ENCODE peak calls at places on chromosomes 4 and X, in ten cellular contexts. H is Caco-2, P is skeletal muscle cell, R is vagina, Y is AG04450, I is tibial nerve, Z is epithelial cell of esophagus, T is spleen, F is OCI-LY7, V is choroid plexus epithelial cell. K is an unnamed sample.

GRCh38 chr4:147378780-147379179 is 102.1 kb upstream of the EDNRA start:
- DNase-seq in T (no peak), H (peak), R (no peak), I (no peak), F (no peak), Z (peak), V (no peak), P (no peak), Y (no peak), K (no peak)

GRCh38 chrX:21728276-21728968 is 29.5 kb downstream of the SMPX start:
- DNase-seq in Z (no peak), H (no peak), F (no peak), P (no peak), I (no peak), Y (no peak), T (no peak), R (no peak), V (no peak), K (no peak)

GRCh38 chr4:80963051-80963450 is 67.5 kb upstream of the BMP3 start:
- DNase-seq in Z (peak), F (no peak), T (no peak), H (no peak), Y (no peak), P (no peak), R (no peak), V (peak), I (no peak), K (no peak)

GRCh38 chr4:186201535-186202230 is 10.3 kb downstream of the CYP4V2 start:
- DNase-seq in I (no peak), T (peak), R (no peak), H (peak), Z (peak), Y (no peak), P (no peak), F (peak), V (peak), K (peak)

GRCh38 chr4:183261953-183262775 is 57.9 kb downstream of the CLDN22 start:
- DNase-seq in F (peak), Y (peak), R (no peak), H (peak), P (no peak), V (peak), T (peak), I (peak), Z (peak), K (peak)

GRCh38 chrX:104419211-104419610 is 146.8 kb upstream of the IL1RAPL2 start:
- DNase-seq in V (peak), F (no peak), I (no peak), Z (peak), R (no peak), H (no peak), P (no peak), Y (no peak), T (no peak), K (no peak)

GRCh38 chrX:17814557-17814956 is 46.5 kb downstream of the RAI2 start:
- DNase-seq in T (no peak), Z (peak), R (no peak), F (no peak), H (no peak), P (peak), V (peak), Y (no peak), I (no peak), K (no peak)

GRCh38 chrX:106484233-106484632 is 127.5 kb upstream of the RADX start:
- DNase-seq in Z (peak), V (no peak), P (no peak), T (no peak), R (no peak), I (no peak), H (no peak), Y (no peak), F (no peak), K (no peak)

GRCh38 chr4:112982677-112983076 is 66.8 kb upstream of the ANK2 start:
- DNase-seq in H (no peak), V (peak), I (no peak), R (no peak), Z (no peak), F (no peak), T (no peak), P (no peak), Y (no peak), K (no peak)

GRCh38 chr4:153465922-153466636 is at the start of gene TMEM131L:
- DNase-seq in Y (no peak), T (peak), I (peak), P (no peak), H (peak), F (peak), R (no peak), V (peak), Z (peak), K (peak)

GRCh38 chrX:39728025-39728424 is 369.7 kb downstream of the BCOR start:
- DNase-seq in P (no peak), V (no peak), T (no peak), H (no peak), I (no peak), Z (peak), Y (no peak), R (no peak), F (no peak), K (no peak)

GRCh38 chr4:1503583-1504471 is 97.6 kb upstream of the NKX1-1 start:
- DNase-seq in R (no peak), P (no peak), H (no peak), Y (no peak), F (no peak), Z (no peak), T (no peak), I (no peak), V (no peak), K (no peak)

GRCh38 chr4:55255171-55255570 is 90.9 kb upstream of the SRD5A3 start:
- DNase-seq in I (no peak), H (no peak), T (no peak), Y (no peak), F (no peak), P (peak), R (no peak), Z (no peak), V (peak), K (no peak)

GRCh38 chr4:89438102-89438831 is 130.7 kb upstream of the GPRIN3 start:
- DNase-seq in P (no peak), Y (no peak), I (peak), V (peak), T (peak), R (no peak), F (peak), H (peak), Z (peak), K (peak)

GRCh38 chr4:120555058-120555457 is 367.5 kb downstream of the PRDM5 start:
- DNase-seq in Z (no peak), H (no peak), V (no peak), Y (no peak), P (no peak), I (no peak), R (no peak), F (no peak), T (no peak), K (no peak)

GRCh38 chrX:1093112-1093511 is 119.3 kb downstream of the CRLF2 start:
- DNase-seq in Z (no peak), Y (no peak), F (no peak), T (peak), H (no peak), R (no peak), V (no peak), P (no peak), I (no peak), K (peak)

GRCh38 chr4:124067031-124067430 is 645.5 kb downstream of the ANKRD50 start:
- DNase-seq in Z (peak), R (no peak), Y (no peak), I (no peak), F (no peak), T (no peak), H (no peak), P (no peak), V (no peak), K (no peak)

GRCh38 chrX:10193587-10193986 is 36.8 kb downstream of the CLCN4 start:
- DNase-seq in T (no peak), V (no peak), I (no peak), R (no peak), P (no peak), Y (no peak), H (no peak), F (no peak), Z (no peak), K (no peak)

GRCh38 chr4:97720869-97721432 is 422.3 kb downstream of the STPG2 start:
- DNase-seq in Y (no peak), Z (peak), R (no peak), V (peak), H (peak), I (peak), F (no peak), P (no peak), T (no peak), K (no peak)

GRCh38 chr4:57342406-57342805 is 232.2 kb upstream of the IGFBP7 start:
- DNase-seq in Z (peak), F (no peak), H (no peak), I (no peak), P (no peak), Y (no peak), R (no peak), V (peak), T (no peak), K (no peak)

GRCh38 chrX:39577206-39577605 is 520.6 kb downstream of the BCOR start:
- DNase-seq in R (no peak), F (no peak), Z (no peak), T (no peak), P (no peak), I (no peak), Y (no peak), V (peak), H (no peak), K (no peak)

GRCh38 chr4:25903905-25904747 is 9.9 kb upstream of the SMIM20 start:
- DNase-seq in V (no peak), R (no peak), Z (peak), I (no peak), T (no peak), H (no peak), P (no peak), F (peak), Y (no peak), K (no peak)

GRCh38 chr4:4693258-4693657 is 151.4 kb upstream of the STX18 start:
- DNase-seq in Z (peak), H (no peak), P (no peak), I (no peak), Y (no peak), F (no peak), V (peak), T (no peak), R (no peak), K (no peak)

GRCh38 chrX:71622347-71623104 is 4.2 kb upstream of the CXCR3 start:
- DNase-seq in R (no peak), V (peak), T (peak), P (no peak), F (peak), I (peak), H (peak), Z (peak), Y (peak), K (peak)

GRCh38 chr4:40309250-40309774 is 25.8 kb upstream of the CHRNA9 start:
- DNase-seq in V (peak), R (no peak), F (peak), T (peak), H (peak), I (peak), P (peak), Y (peak), Z (peak), K (peak)

GRCh38 chr4:52856802-52857201 is 5.3 kb upstream of the RASL11B start:
- DNase-seq in Y (no peak), P (no peak), V (no peak), F (no peak), T (no peak), Z (no peak), R (no peak), H (no peak), I (no peak), K (no peak)

DNA sequence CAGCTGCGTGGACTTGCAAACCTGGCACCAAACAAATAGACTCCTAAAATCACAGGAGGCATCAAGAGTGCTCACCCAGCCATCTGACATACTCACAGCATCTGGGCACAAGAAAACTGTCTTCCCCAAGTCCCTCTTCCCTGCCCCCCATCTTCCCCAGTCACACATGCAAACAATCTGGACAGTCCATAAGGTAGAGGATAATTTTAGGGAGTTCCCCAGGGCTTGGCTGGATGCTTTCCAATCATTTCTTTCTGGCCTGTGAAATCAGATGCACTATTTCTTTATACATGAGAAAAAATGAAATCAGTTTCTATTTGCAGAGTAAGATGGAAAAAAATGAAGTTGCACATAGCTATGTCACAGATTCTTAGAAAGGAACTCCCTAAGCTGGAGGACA is 342.4 kb downstream of the HNRNPD start:
- DNase-seq in Z (no peak), V (no peak), P (no peak), H (no peak), R (no peak), T (no peak), F (no peak), I (no peak), Y (no peak), K (no peak)
- H3K4me3 ChIP-seq in Z (no peak), V (no peak), P (no peak), H (no peak), R (no peak), T (no peak), F (no peak), I (no peak), Y (no peak), K (no peak)

DNA sequence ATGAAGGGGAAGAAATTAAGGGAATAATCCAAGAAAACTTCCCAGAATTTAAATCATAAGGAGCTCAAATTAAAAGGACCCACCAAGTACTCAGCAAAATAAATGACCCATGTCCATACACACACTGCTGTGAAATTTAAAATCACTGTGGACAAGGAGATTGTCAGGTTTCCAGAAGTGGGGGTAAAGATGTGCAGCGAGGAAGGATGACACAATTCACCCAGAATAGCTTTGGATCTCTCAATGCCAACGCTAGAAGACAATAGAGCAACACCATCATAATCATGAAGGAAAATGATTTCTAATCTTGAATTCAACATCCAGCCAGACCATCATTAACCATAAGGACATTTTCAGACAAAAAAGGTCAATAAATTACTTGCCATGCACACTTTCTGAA is 65.7 kb downstream of the CASK start:
- DNase-seq in P (no peak), V (no peak), R (no peak), H (no peak), F (no peak), T (no peak), Z (no peak), Y (no peak), I (no peak), K (no peak)
- H3K4me3 ChIP-seq in P (no peak), V (no peak), R (no peak), H (no peak), F (no peak), T (no peak), Z (no peak), Y (no peak), I (no peak), K (no peak)

DNA sequence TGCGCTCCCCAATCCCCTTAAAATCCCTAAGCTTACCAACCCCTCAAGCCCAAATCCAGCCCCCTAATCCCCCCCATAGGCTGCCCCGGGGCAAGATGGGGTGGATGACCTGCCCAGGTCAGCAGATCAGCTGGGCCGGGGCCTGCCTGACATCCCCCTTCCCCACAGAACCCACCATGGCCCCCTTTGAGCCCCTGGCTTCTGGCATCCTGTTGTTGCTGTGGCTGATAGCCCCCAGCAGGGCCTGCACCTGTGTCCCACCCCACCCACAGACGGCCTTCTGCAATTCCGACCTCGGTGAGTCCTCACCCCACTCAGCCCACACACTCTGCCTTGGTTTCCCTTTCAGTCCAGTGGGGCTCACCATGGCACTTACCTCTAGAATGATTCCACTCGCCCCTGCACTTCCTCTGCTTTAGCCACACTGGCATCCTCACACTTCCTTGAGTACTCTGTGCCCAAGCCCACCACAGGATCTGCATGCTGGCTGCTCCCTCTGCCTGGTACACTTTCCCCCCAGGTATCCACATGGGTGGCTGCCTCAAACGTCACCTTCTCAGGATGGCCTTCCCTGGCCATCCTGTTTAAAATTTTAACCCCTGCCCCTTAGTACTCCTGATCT is 1.1 kb downstream of the TIMP1 start:
- DNase-seq in V (no peak), Y (no peak), Z (no peak), P (no peak), H (no peak), T (no peak), I (no peak), F (no peak), R (no peak), K (no peak)
- H3K4me3 ChIP-seq in V (peak), Y (peak), Z (no peak), P (peak), H (no peak), T (peak), I (no peak), F (no peak), R (peak), K (no peak)

GRCh38 chrX:69137371-69137881 is 27.8 kb downstream of the PJA1 start:
- DNase-seq in H (no peak), P (no peak), V (peak), Z (no peak), T (peak), I (peak), R (no peak), Y (no peak), F (no peak), K (no peak)

GRCh38 chrX:69137911-69138310 is 27.3 kb downstream of the PJA1 start:
- DNase-seq in F (no peak), R (no peak), Z (no peak), H (no peak), Y (no peak), P (no peak), T (peak), I (no peak), V (peak), K (no peak)

GRCh38 chrX:69139516-69139915 is 25.7 kb downstream of the PJA1 start:
- DNase-seq in Y (no peak), T (peak), I (no peak), Z (no peak), R (no peak), P (no peak), F (no peak), H (no peak), V (no peak), K (no peak)

GRCh38 chrX:69138512-69138911 is 26.7 kb downstream of the PJA1 start:
- DNase-seq in H (no peak), Z (no peak), I (no peak), T (peak), V (peak), P (peak), R (no peak), Y (no peak), F (no peak), K (no peak)

DNA sequence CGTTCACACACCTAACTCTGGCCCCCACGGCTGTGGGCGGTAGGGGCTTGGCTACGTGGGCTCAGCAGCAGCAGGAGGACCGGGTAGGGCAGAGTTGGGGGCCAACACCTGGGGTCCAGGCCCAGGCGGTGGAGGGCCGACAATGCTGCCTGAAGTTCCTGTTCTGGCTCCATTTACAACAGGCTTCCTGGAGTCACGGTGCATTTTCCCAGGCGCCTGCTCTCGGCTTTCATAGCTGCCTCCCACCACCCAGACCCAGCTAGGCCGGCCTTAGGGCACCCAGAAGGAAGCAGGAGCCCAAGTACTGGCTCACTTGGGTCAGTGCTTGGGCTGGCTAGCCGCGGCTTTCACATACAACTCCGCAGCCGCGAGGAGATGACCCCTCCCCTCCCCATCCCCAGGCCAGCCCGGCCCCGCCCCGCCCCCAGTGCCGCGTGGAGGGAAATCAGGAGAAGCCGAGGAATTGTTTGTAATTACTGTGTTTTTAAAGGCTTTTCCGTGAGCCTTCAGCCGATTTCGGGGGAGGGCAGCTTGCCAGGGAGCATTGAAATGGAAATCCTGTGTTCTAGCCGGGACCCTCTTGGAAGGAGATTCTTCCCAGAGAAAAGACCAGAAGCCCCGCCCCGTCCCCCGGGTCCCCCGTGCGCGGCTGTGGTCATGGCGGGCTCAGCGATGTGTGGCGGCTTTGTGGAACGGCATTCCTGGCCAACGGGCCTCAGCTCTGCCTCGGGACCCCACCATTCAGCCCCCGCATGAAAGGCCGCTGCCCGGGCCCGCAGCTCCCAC is 28.5 kb downstream of the PJA1 start:
- DNase-seq in H (no peak), V (peak), R (no peak), T (peak), Y (no peak), I (peak), Z (no peak), F (no peak), P (no peak), K (no peak)
- H3K4me3 ChIP-seq in H (no peak), V (no peak), R (peak), T (no peak), Y (no peak), I (peak), Z (no peak), F (no peak), P (no peak), K (no peak)

GRCh38 chr4:165440415-165440882 is 61.6 kb downstream of the CPE start:
- DNase-seq in P (peak), V (peak), Z (peak), H (peak), F (no peak), I (no peak), T (no peak), Y (peak), R (no peak), K (no peak)
- H3K4me3 ChIP-seq in P (peak), V (peak), Z (no peak), H (no peak), F (no peak), I (no peak), T (no peak), Y (no peak), R (no peak), K (no peak)

DNA sequence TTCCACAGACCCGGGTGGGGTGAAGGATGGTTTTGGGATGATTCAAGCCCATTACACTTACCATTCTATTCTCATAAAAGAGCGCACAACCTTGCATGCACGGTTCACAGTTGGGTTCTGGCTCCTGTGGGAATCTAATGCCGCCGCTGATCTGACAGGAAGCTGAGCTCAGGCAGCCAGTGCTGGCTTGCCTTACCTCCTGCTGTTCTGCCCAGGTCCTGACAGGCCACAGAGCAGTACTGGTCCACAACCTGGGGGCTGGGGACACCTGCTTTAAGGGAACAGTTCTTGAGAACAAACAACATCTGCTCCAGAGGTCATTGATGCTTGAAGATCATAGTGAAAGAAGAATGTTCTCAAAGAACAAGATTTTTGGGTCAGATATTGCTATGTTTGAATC is 8.0 kb upstream of the HS3ST1 start:
- DNase-seq in F (no peak), I (no peak), H (no peak), Y (no peak), T (peak), Z (peak), P (no peak), R (no peak), V (no peak), K (no peak)
- H3K4me3 ChIP-seq in F (no peak), I (no peak), H (no peak), Y (no peak), T (no peak), Z (no peak), P (no peak), R (no peak), V (no peak), K (no peak)

GRCh38 chr4:138759508-138759907 is 256.1 kb upstream of the NOCT start:
- DNase-seq in V (no peak), P (no peak), I (no peak), Y (no peak), Z (no peak), F (no peak), T (no peak), H (no peak), R (no peak), K (no peak)
- H3K4me3 ChIP-seq in V (no peak), P (no peak), I (no peak), Y (no peak), Z (no peak), F (no peak), T (no peak), H (no peak), R (no peak), K (no peak)

K was measured in naive thymus-derived CD4-positive, alpha-beta T cell.